ENCODE peak calls at places on chromosomes 3 and 15, in four cellular contexts. A is brain microvascular endothelial cell, I is AG08396, Q is MV-4-11. K is an unnamed sample.

GRCh38 chr3:52270252-52270754 is 8.1 kb downstream of the WDR82 start:
- DNase-seq in A (no peak), I (no peak), Q (peak; percentile 65), K (no peak)

GRCh38 chr15:29074045-29074444 is 188.3 kb downstream of the APBA2 start:
- DNase-seq in A (no peak), I (no peak), Q (no peak), K (no peak)

GRCh38 chr3:168620854-168621253 is 525.1 kb upstream of the GOLIM4 start:
- DNase-seq in A (peak; percentile 38), I (peak; percentile 25), Q (peak; percentile 0), K (no peak)

GRCh38 chr15:32974691-32975090 is 219.8 kb downstream of the FMN1 start:
- DNase-seq in A (no peak), I (no peak), Q (no peak), K (no peak)

GRCh38 chr3:147960791-147961190 is 551.6 kb downstream of the ZIC1 start:
- DNase-seq in A (no peak), I (no peak), Q (no peak), K (no peak)

GRCh38 chr15:33008284-33009011 is 186.1 kb downstream of the FMN1 start:
- DNase-seq in A (peak; percentile 90), I (peak; percentile 49), Q (no peak), K (no peak)

GRCh38 chr3:189186093-189186492 is 14.3 kb downstream of the TPRG1 start:
- DNase-seq in A (peak; percentile 79), I (peak; percentile 22), Q (no peak), K (no peak)

GRCh38 chr3:162136136-162136535 is 639.5 kb downstream of the OTOL1 start:
- DNase-seq in A (no peak), I (no peak), Q (no peak), K (no peak)

GRCh38 chr3:17040322-17040721 is 155.6 kb downstream of the PLCL2 start:
- DNase-seq in A (no peak), I (no peak), Q (no peak), K (no peak)

GRCh38 chr3:194395201-194395600 is 3.9 kb downstream of the GP5 start:
- DNase-seq in A (no peak), I (no peak), Q (no peak), K (no peak)

GRCh38 chr15:66411190-66411589 is 24.5 kb downstream of the MAP2K1 start:
- DNase-seq in A (no peak), I (no peak), Q (peak; percentile 89), K (no peak)

GRCh38 chr15:22945071-22945470 is 35.1 kb downstream of the CYFIP1 start:
- DNase-seq in A (no peak), I (no peak), Q (no peak), K (no peak)

GRCh38 chr3:127763337-127763736 is 59.0 kb downstream of the MGLL start:
- DNase-seq in A (no peak), I (no peak), Q (no peak), K (no peak)

GRCh38 chr15:89812126-89812846 is 2.4 kb downstream of the ANPEP start:
- DNase-seq in A (no peak), I (no peak), Q (no peak), K (no peak)

GRCh38 chr3:19029837-19030835 is 118.2 kb upstream of the KCNH8 start:
- DNase-seq in A (no peak), I (no peak), Q (no peak), K (no peak)

GRCh38 chr15:71782447-71783165 is 27.7 kb upstream of the NR2E3 start:
- DNase-seq in A (no peak), I (no peak), Q (no peak), K (no peak)

GRCh38 chr3:21294768-21295167 is 456.2 kb downstream of the ZNF385D start:
- DNase-seq in A (no peak), I (no peak), Q (no peak), K (no peak)

GRCh38 chr3:174419216-174419615 is 439.9 kb upstream of the NAALADL2 start:
- DNase-seq in A (no peak), I (no peak), Q (no peak), K (no peak)

GRCh38 chr3:108124337-108125150 is 33.7 kb upstream of the CD47 start:
- DNase-seq in A (no peak), I (no peak), Q (peak; percentile 80), K (peak; percentile 53)

GRCh38 chr3:52121459-52121795 is 32.8 kb downstream of the POC1A start:
- DNase-seq in A (no peak), I (no peak), Q (peak; percentile 96), K (no peak)

GRCh38 chr3:12750223-12750622 is 8.8 kb downstream of the TMEM40 start:
- DNase-seq in A (peak; percentile 56), I (peak; percentile 71), Q (no peak), K (no peak)

GRCh38 chr3:192879346-192880031 is 38.2 kb downstream of the MB21D2 start:
- DNase-seq in A (peak; percentile 94), I (peak; percentile 88), Q (no peak), K (no peak)

K was measured in T-helper 22 cell.